ENCODE peak calls at places on chromosomes 16 and 17, in ten cellular contexts. I is spleen, P is tibial artery, W is lower lobe of right lung, X is Caco-2, R is upper lobe of right lung, U is neural progenitor cell, M is A549, B is H1, Q is esophagus squamous epithelium. D is an unnamed sample. For H3K4me1, the result is how much of the 10 kb centered on the place peaks cover.

GRCh38 chr17:14296511-14296910 is 4.4 kb upstream of the HS3ST3B1 start:
- DNase-seq in B (no peak), P (no peak), M (no peak), Q (no peak), X (no peak), W (no peak), U (no peak), I (no peak), R (no peak), D (no peak)

GRCh38 chr16:15811778-15812750 is 44.8 kb downstream of the MYH11 start:
- DNase-seq in B (no peak), M (peak), U (peak), Q (no peak), P (peak), I (peak), X (peak), R (no peak), W (no peak), D (no peak)

GRCh38 chr16:82639666-82640336 is 13.0 kb downstream of the CDH13 start:
- DNase-seq in W (peak), X (peak), M (peak), B (peak), I (no peak), U (peak), P (no peak), Q (no peak), R (peak), D (peak)

GRCh38 chr16:8908779-8909468 is 26.8 kb downstream of the LITAFD start:
- DNase-seq in W (no peak), P (no peak), B (no peak), I (no peak), Q (no peak), M (no peak), R (no peak), U (no peak), X (peak), D (no peak)

GRCh38 chr17:21272881-21273839 is 11.4 kb upstream of the MAP2K3 start:
- DNase-seq in Q (no peak), I (no peak), R (no peak), B (no peak), W (no peak), U (no peak), M (no peak), X (no peak), P (no peak), D (no peak)

GRCh38 chr17:3953542-3953941 is 10.7 kb downstream of the ATP2A3 start:
- DNase-seq in X (no peak), B (no peak), P (no peak), U (no peak), Q (no peak), W (no peak), R (no peak), I (no peak), M (no peak), D (no peak)

GRCh38 chr16:3518292-3518982 is 17.6 kb downstream of the CLUAP1 start:
- DNase-seq in B (no peak), X (no peak), I (no peak), M (no peak), P (no peak), U (no peak), R (no peak), W (no peak), Q (no peak), D (no peak)

GRCh38 chr17:58232707-58233156 is 5.7 kb upstream of the LPO start:
- DNase-seq in R (peak), M (peak), B (no peak), W (peak), Q (no peak), U (no peak), I (no peak), P (no peak), X (no peak), D (peak)

GRCh38 chr17:30271102-30271501 is 20.6 kb downstream of the BLMH start:
- DNase-seq in I (no peak), M (peak), X (no peak), Q (no peak), U (no peak), R (no peak), B (no peak), W (no peak), P (no peak), D (no peak)

DNA sequence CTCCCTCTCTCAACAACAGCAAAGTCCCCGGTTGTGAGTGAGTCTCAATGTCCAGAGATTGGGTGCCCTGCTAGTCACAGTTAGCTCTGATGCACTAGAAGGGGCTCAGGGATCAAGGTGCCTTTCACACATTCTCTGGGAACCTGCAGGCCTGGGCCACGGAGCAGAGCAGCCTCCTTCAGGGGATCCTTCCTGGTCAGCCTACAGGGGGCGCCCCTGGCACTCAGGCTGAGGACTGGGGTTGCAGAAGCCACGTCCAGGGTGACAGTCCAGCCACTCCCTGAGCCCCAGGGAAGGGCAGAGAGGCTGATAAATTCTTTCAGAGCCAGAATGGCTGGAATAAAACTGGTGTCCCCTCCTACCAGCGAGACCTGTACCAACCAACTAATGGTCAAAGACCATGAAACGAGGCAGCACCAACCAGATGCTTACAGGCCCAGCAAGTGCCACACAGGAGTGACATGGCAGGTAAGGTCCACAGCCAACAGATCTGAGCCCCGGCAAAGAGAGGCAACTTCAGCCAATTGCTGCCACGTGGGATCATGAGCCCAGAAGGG is 43.5 kb downstream of the ST3GAL2 start:
- DNase-seq in I (peak), M (peak), R (peak), Q (no peak), W (peak), B (peak), X (peak), U (peak), P (peak), D (peak)
- TF ChIP-seq CTCF in I (peak), M (peak), R (peak), Q (peak), W (peak), B (peak), X (peak), U (peak), P (peak), D (peak)

GRCh38 chr17:33369149-33369548 is 76.1 kb upstream of the ASIC2 start:
- DNase-seq in R (no peak), U (no peak), M (no peak), W (no peak), B (no peak), X (no peak), I (no peak), P (no peak), Q (no peak), D (no peak)
- H3K4me1 ChIP-seq in R (under half), U (under half), M (under half), W (under half), B (under half), X (half or more), I (under half), P (under half), Q (under half), D (under half)

GRCh38 chr16:89704281-89704680 is 2.8 kb upstream of the SPATA2L start:
- DNase-seq in B (no peak), P (no peak), U (no peak), R (no peak), Q (no peak), X (no peak), W (no peak), M (no peak), I (no peak), D (no peak)
- H3K4me3 ChIP-seq in B (no peak), P (no peak), U (no peak), R (no peak), Q (no peak), X (no peak), W (no peak), M (no peak), I (no peak), D (no peak)

DNA sequence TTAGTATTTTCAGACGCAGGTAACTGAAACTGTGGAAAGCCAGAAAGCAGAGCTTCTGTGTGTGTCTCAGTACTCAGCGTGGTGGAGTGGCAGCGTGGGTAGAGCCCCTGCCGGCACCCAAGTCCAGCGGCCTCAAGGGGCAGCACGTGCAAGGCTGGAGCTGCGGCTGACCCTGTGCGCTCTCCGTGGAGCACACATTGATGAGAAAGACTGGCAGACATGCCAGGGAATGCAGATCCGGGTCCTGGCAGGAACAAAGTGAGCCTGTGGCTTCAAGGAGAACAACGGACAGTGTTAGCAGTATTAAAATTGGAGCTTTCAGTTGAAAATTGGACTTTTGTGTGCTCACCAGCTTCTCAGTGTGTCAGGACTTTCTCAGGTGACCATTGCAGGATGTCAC is 23.3 kb downstream of the ZC3H18 start:
- DNase-seq in R (no peak), B (no peak), X (no peak), W (no peak), P (no peak), Q (no peak), M (no peak), U (no peak), I (no peak), D (no peak)
- TF ChIP-seq CTCF in R (no peak), B (no peak), X (no peak), W (no peak), P (no peak), Q (no peak), M (no peak), U (no peak), I (no peak), D (no peak)

DNA sequence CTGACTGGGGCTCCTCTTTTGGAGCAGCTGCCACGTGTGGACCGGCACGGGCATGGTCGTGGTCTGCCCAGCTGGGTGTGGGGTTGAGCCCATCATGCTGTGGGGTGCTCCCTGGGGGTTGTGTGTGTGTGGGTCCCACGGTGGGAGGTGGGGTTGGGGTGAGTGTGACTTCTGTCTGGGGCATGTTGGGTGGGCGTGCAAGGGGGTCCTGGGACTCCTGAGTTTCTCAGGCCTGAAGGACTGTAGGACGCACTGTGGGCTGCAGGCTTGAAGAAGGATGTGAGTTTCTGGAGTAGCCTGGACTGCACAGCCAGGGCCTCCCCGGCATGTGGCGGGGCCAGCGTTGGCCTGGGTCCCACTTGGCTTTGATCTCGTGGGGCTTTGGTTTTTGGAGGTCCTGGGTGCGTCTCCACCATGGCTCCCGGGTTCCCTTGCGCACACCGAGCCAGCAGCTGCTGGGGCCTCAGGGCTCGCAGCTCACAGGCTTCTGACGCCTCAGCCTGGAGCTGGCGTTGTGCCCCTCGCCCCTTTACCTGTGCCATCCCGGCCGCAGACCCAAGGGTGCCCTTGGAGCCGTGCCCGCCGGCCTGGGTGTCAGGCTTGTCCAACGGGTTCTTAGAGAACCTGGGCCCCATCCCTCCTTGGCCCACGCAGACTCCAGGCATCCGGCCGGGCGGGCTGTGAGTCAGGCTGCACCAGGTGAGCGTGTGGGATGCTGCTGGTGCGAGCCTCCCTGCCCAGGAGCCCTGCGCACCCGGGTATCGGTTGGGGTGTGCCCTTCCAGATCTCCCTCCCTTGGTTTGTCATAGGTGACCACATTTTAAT is 34.4 kb upstream of the ZNF750 start:
- DNase-seq in M (no peak), P (no peak), R (peak), U (no peak), I (peak), B (no peak), W (peak), Q (no peak), X (no peak), D (no peak)
- H3K4me1 ChIP-seq in M (under half), P (under half), R (under half), U (under half), I (half or more), B (under half), W (under half), Q (half or more), X (under half), D (under half)

DNA sequence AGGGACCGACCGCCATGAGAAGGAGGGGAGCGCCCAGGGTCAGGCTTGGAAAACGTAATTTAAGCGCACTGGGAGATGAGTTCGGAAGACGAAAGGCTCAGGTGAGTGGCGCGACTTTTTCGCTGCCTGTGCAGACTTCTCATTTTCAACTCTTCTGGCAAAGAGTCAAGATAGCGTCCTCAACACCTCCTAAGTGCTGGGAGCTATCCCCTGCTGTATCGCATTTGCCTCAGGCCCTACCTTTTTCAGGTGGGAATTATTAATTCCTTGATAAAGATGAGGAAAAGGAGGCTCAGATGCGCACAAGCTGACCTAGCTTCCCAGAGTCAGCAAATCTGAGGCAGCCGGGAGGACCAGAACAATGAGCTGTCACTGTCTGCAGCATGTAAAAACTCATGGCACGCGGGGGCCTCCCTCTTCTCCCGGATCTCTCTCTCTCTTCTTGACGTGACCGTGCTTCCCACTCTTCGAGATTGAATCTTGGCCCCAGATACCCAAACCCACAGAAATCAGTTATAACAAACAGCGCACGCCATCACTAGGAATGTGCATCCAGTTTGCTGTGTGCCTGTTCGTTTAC is 496 bp upstream of the ADAMTS18 start:
- DNase-seq in B (peak), U (peak), Q (no peak), I (no peak), P (no peak), R (no peak), W (no peak), M (no peak), X (no peak), D (no peak)
- H3K4me3 ChIP-seq in B (peak), U (peak), Q (no peak), I (no peak), P (no peak), R (no peak), W (no peak), M (no peak), X (no peak), D (no peak)